ENCODE peak calls at places on chromosomes 5 and 9, in ten cellular contexts. W is kidney epithelial cell, S is dorsolateral prefrontal cortex, X is cardiac fibroblast, D is GM12864, R is astrocyte of the spinal cord, A is Panc1, C is fibroblast of the aortic adventitia, I is left ventricle myocardium inferior, F is HCT116. Y is an unnamed sample.

GRCh38 chr9:135010363-135010860 is 77.1 kb upstream of the OLFM1 start:
- DNase-seq in W (no peak), X (no peak), S (no peak), A (no peak), C (no peak), I (no peak), F (no peak), R (no peak), D (no peak), Y (no peak)

GRCh38 chr9:129746092-129746760 is 6.6 kb downstream of the PTGES start:
- DNase-seq in S (no peak), R (peak), C (peak), F (no peak), I (no peak), W (no peak), X (no peak), D (no peak), A (no peak), Y (no peak)

GRCh38 chr5:146726891-146727290 is 151.7 kb downstream of the PPP2R2B start:
- DNase-seq in F (no peak), R (no peak), I (no peak), D (no peak), X (no peak), C (no peak), A (no peak), W (no peak), S (no peak), Y (no peak)

GRCh38 chr5:34474573-34475021 is 181.5 kb upstream of the RAI14 start:
- DNase-seq in R (peak), I (no peak), C (peak), A (peak), X (peak), F (peak), D (peak), W (no peak), S (no peak), Y (peak)

GRCh38 chr9:108160705-108161233 is 671.2 kb upstream of the KLF4 start:
- DNase-seq in I (no peak), W (no peak), S (no peak), C (no peak), X (no peak), D (no peak), R (no peak), F (no peak), A (no peak), Y (no peak)

GRCh38 chr5:112752335-112752734 is 14.7 kb downstream of the APC start:
- DNase-seq in F (no peak), X (no peak), I (no peak), A (no peak), S (no peak), C (no peak), D (no peak), W (no peak), R (no peak), Y (no peak)

GRCh38 chr9:77003366-77003765 is 16.1 kb upstream of the FOXB2 start:
- DNase-seq in R (no peak), W (no peak), X (no peak), I (no peak), A (no peak), F (no peak), S (no peak), D (no peak), C (no peak), Y (no peak)

GRCh38 chr5:172091956-172092732 is 85.7 kb upstream of the FBXW11 start:
- DNase-seq in C (no peak), W (no peak), R (no peak), F (no peak), S (no peak), D (no peak), A (no peak), X (no peak), I (no peak), Y (no peak)

GRCh38 chr9:93950619-93951601 is 4.2 kb downstream of the BARX1 start:
- DNase-seq in I (no peak), R (no peak), A (no peak), F (no peak), X (peak), W (no peak), D (no peak), C (peak), S (no peak), Y (peak)

GRCh38 chr5:11385251-11385900 is 518.9 kb downstream of the CTNND2 start:
- DNase-seq in S (no peak), R (no peak), X (no peak), W (no peak), F (no peak), A (no peak), D (no peak), I (no peak), C (no peak), Y (no peak)

GRCh38 chr5:43608406-43608805 is 5.4 kb downstream of the NNT start:
- DNase-seq in A (no peak), X (no peak), C (peak), F (no peak), S (no peak), W (no peak), D (no peak), I (no peak), R (no peak), Y (peak)

GRCh38 chr9:98921740-98922139 is 22.0 kb upstream of the COL15A1 start:
- DNase-seq in C (no peak), S (no peak), W (no peak), X (no peak), D (no peak), R (no peak), F (no peak), I (no peak), A (no peak), Y (no peak)

GRCh38 chr9:134059661-134060395 is 8.0 kb downstream of the BRD3 start:
- DNase-seq in C (no peak), S (peak), D (peak), F (no peak), W (no peak), A (no peak), R (no peak), X (no peak), I (peak), Y (no peak)

GRCh38 chr5:104179057-104179456 is 616.5 kb upstream of the NUDT12 start:
- DNase-seq in A (peak), D (peak), C (peak), I (no peak), X (peak), S (peak), F (peak), R (peak), W (no peak), Y (peak)

GRCh38 chr9:95793924-95794828 is 81.3 kb upstream of the ERCC6L2 start:
- DNase-seq in D (no peak), W (no peak), I (no peak), R (peak), A (no peak), S (no peak), C (peak), F (no peak), X (peak), Y (peak)

GRCh38 chr5:2029206-2029605 is 146.5 kb upstream of the IRX4 start:
- DNase-seq in S (no peak), C (peak), D (no peak), I (no peak), W (no peak), F (no peak), R (no peak), X (no peak), A (no peak), Y (peak)

GRCh38 chr5:74403771-74404170 is 236.8 kb downstream of the ENC1 start:
- DNase-seq in D (no peak), R (no peak), C (no peak), A (no peak), I (no peak), W (no peak), F (no peak), X (no peak), S (no peak), Y (no peak)

GRCh38 chr9:80147866-80148265 is 576.1 kb downstream of the TLE4 start:
- DNase-seq in W (no peak), A (no peak), C (no peak), R (no peak), D (no peak), S (no peak), X (no peak), F (no peak), I (no peak), Y (no peak)

GRCh38 chr5:156253130-156253529 is 73.8 kb upstream of the SGCD start:
- DNase-seq in S (no peak), W (no peak), F (no peak), X (no peak), I (no peak), A (no peak), D (no peak), R (no peak), C (no peak), Y (no peak)

GRCh38 chr9:93081081-93081529 is 14.9 kb upstream of the CARD19 start:
- DNase-seq in W (no peak), F (no peak), A (no peak), X (peak), D (no peak), R (no peak), S (no peak), C (no peak), I (no peak), Y (peak)

GRCh38 chr9:89744730-89745129 is 139.9 kb downstream of the GADD45G start:
- DNase-seq in R (no peak), F (no peak), C (no peak), A (no peak), W (no peak), D (no peak), S (no peak), X (no peak), I (no peak), Y (no peak)

GRCh38 chr5:53334431-53334941 is 145.9 kb upstream of the FST start:
- DNase-seq in R (peak), S (no peak), D (no peak), A (no peak), X (peak), C (peak), W (no peak), F (no peak), I (no peak), Y (peak)

GRCh38 chr9:4382722-4383317 is 83.0 kb upstream of the GLIS3 start:
- DNase-seq in R (peak), S (no peak), X (peak), C (peak), D (peak), W (no peak), A (no peak), F (peak), I (no peak), Y (peak)
- TF ChIP-seq CTCF in R (peak), S (peak), X (peak), C (peak), D (peak), W (peak), A (peak), F (peak), I (peak), Y (peak)

GRCh38 chr9:124060844-124061605 is 49.5 kb downstream of the LHX2 start:
- DNase-seq in F (no peak), C (no peak), D (no peak), S (no peak), X (no peak), W (no peak), A (no peak), I (no peak), R (no peak), Y (no peak)

GRCh38 chr9:124066783-124067563 is 55.4 kb downstream of the LHX2 start:
- DNase-seq in C (no peak), W (no peak), F (no peak), X (no peak), D (no peak), R (peak), I (no peak), S (no peak), A (no peak), Y (no peak)

DNA sequence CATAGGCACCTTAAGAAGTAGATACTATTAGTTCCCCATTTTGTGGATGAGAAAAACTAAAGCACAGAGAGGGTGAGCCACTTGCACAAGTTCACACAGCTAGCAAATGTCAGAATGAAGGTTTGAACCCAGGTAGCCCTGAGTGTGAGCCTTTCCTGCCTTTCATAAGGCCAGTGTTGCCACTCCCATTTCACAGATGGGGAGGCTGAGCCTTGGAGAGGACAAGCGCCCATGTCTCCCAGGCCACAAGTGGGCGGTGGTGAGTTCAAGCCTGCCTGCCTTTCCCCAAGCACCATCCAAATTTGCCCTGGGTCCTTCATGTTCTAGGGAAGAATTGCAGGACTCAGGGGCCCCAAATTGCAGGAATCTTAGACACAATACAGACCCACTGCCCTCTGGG is 50.6 kb downstream of the LHX2 start:
- DNase-seq in F (no peak), R (no peak), S (no peak), A (no peak), D (no peak), X (no peak), C (no peak), W (no peak), I (no peak), Y (no peak)
- TF ChIP-seq CTCF in F (peak), R (peak), S (no peak), A (peak), D (peak), X (peak), C (no peak), W (peak), I (no peak), Y (peak)

DNA sequence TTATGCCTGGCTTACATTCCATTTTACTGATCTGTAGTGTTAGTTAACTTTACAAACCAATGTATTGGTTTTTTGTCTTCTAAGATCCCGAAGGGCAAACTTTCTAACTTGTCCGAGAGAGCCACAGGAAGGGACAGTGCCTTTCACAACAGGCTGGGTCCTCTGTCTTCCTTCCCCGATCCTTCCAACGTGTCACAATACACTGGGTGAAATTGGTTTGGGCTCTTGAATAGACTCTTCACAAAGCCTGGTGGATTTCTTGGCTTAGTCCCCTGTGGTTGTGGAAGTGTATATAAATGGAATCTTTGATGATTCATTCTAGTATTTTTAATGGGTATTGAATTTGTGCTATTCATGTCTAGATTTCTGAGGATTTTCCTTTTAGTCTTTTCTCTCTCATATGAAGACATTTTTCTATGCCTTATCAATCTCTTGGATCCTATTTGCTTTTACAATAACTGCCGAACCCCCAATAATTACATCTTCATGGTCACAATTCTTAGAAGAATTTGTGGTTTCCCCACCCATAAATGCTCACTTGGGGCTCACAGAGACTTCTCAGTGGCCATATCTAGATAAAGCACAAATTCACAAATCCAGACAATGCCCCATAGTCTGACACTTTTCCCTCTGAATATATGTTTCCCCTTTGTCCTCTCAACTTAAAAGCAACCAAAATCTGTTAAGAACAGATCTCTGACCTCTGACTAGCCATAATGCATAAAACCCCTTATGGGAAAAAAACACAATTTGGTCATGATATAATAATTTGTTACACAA is 107.7 kb downstream of the MTRR start:
- DNase-seq in I (no peak), X (no peak), A (no peak), C (no peak), S (no peak), W (no peak), R (peak), D (no peak), F (no peak), Y (no peak)
- TF ChIP-seq CTCF in I (no peak), X (no peak), A (no peak), C (no peak), S (no peak), W (no peak), R (no peak), D (no peak), F (no peak), Y (no peak)

DNA sequence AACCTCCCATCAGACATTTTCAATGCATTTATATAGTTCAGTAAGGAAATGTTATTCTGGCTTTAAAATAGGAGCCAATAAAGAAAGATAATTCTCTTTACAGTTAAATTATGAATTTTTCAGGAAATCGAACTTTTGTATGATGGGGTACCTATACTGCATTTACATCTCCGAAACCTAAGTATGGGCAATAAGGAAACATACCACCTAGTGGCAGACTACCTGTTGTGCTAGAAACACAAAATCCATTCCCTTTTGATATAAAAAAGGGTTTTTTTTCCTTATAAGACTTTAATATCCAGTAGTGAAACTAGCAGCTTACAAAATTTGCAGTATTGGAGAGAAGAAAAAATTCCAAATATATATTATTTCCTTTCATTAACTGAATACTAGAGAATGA is 21.3 kb upstream of the VLDLR start:
- DNase-seq in R (no peak), S (no peak), W (no peak), I (no peak), X (no peak), D (no peak), F (no peak), A (no peak), C (no peak), Y (no peak)
- TF ChIP-seq CTCF in R (no peak), S (no peak), W (peak), I (peak), X (no peak), D (no peak), F (peak), A (no peak), C (no peak), Y (no peak)

DNA sequence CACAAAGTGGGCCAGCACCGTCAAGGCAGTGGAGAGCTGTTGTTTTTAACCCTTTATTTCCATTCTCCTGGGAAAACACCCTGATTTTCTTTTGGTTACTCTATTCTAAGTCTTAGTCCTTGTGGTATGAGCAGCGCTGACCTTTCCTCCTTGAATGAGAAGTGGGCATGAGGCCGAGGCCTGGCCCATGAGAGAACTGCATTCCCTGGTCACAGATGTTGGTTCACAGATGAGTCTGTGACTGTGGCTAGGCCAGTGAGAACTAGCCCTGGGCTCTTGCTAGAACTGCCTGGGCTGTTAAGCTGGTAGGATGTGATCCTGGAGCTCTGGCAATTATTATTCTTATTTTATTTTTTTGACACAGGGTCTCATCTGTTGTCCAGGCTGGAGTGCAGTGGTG is 71.7 kb upstream of the KLF9 start:
- DNase-seq in A (no peak), F (no peak), R (no peak), W (no peak), X (no peak), C (no peak), D (no peak), S (no peak), I (no peak), Y (no peak)
- TF ChIP-seq CTCF in A (no peak), F (no peak), R (no peak), W (no peak), X (no peak), C (no peak), D (no peak), S (no peak), I (no peak), Y (no peak)

GRCh38 chr5:119022017-119022745 is 33.8 kb upstream of the DTWD2 start:
- DNase-seq in S (no peak), I (no peak), X (peak), A (peak), D (no peak), R (peak), F (no peak), C (peak), W (no peak), Y (peak)
- TF ChIP-seq CTCF in S (peak), I (peak), X (peak), A (peak), D (peak), R (peak), F (peak), C (peak), W (peak), Y (peak)

GRCh38 chr5:133421806-133422205 is 190.5 kb downstream of the FSTL4 start:
- DNase-seq in R (no peak), A (no peak), F (no peak), I (no peak), W (no peak), D (no peak), S (no peak), C (no peak), X (no peak), Y (no peak)

GRCh38 chr5:133423618-133424282 is 188.6 kb downstream of the FSTL4 start:
- DNase-seq in C (peak), X (peak), I (peak), F (peak), D (peak), A (peak), S (peak), R (peak), W (no peak), Y (peak)

GRCh38 chr5:133420440-133421301 is 191.7 kb downstream of the FSTL4 start:
- DNase-seq in C (no peak), D (no peak), X (no peak), W (no peak), R (no peak), F (no peak), S (no peak), I (no peak), A (no peak), Y (no peak)

GRCh38 chr5:133423031-133423617 is 189.2 kb downstream of the FSTL4 start:
- DNase-seq in X (no peak), C (no peak), A (no peak), S (no peak), W (no peak), I (no peak), R (no peak), D (no peak), F (no peak), Y (no peak)

GRCh38 chr5:133421394-133421793 is 190.9 kb downstream of the FSTL4 start:
- DNase-seq in C (peak), F (no peak), A (no peak), D (no peak), X (peak), I (no peak), R (no peak), S (no peak), W (no peak), Y (no peak)
- TF ChIP-seq CTCF in C (peak), F (peak), A (peak), D (peak), X (peak), I (peak), R (peak), S (no peak), W (peak), Y (peak)

GRCh38 chr9:17059465-17059864 is 75.4 kb upstream of the CNTLN start:
- DNase-seq in C (no peak), F (no peak), D (no peak), R (no peak), X (no peak), I (no peak), W (no peak), A (no peak), S (no peak), Y (no peak)

GRCh38 chr9:17064558-17064957 is 70.3 kb upstream of the CNTLN start:
- DNase-seq in I (no peak), W (no peak), A (no peak), D (no peak), F (no peak), R (no peak), C (no peak), X (peak), S (no peak), Y (no peak)

GRCh38 chr9:17065062-17065461 is 69.8 kb upstream of the CNTLN start:
- DNase-seq in D (no peak), W (no peak), X (peak), I (no peak), R (peak), S (no peak), C (peak), F (no peak), A (no peak), Y (no peak)

GRCh38 chr9:17060450-17060849 is 74.4 kb upstream of the CNTLN start:
- DNase-seq in S (no peak), D (no peak), I (no peak), X (no peak), W (no peak), A (no peak), C (no peak), F (no peak), R (no peak), Y (no peak)

GRCh38 chr9:17063535-17064135 is 71.2 kb upstream of the CNTLN start:
- DNase-seq in S (no peak), I (no peak), W (peak), R (peak), A (peak), F (peak), C (peak), D (no peak), X (peak), Y (peak)
- TF ChIP-seq CTCF in S (peak), I (peak), W (peak), R (peak), A (peak), F (peak), C (peak), D (peak), X (peak), Y (peak)

GRCh38 chr5:179344301-179345178 is 721 bp downstream of the ADAMTS2 start:
- DNase-seq in A (no peak), C (peak), F (no peak), X (peak), W (no peak), R (no peak), S (no peak), I (no peak), D (no peak), Y (no peak)
- TF ChIP-seq CTCF in A (no peak), C (peak), F (no peak), X (no peak), W (no peak), R (no peak), S (no peak), I (peak), D (no peak), Y (no peak)

Y was measured in foreskin fibroblast.